ENCODE peak calls at places on chromosomes 6 and 20, in eight cellular contexts. One of them, this sample, is unnamed.

GRCh38 chr6:106724848-106725247 is 95.5 kb downstream of the QRSL1 start:
- DNase-seq in PC-9: no peak
- DNase-seq in brain microvascular endothelial cell: no peak
- DNase-seq in heart left ventricle: no peak
- DNase-seq in effector memory CD4-positive, alpha-beta T cell: no peak
- DNase-seq in astrocyte of the spinal cord: no peak
- DNase-seq in mammary epithelial cell: peak; percentile 78
- DNase-seq in cardiac fibroblast: peak; percentile 5
- DNase-seq in this sample: no peak

GRCh38 chr6:36120979-36121706 is 9.2 kb upstream of the MAPK13 start:
- DNase-seq in effector memory CD4-positive, alpha-beta T cell: peak; percentile 39
- DNase-seq in heart left ventricle: peak; percentile 35
- DNase-seq in PC-9: peak; percentile 70
- DNase-seq in mammary epithelial cell: peak; percentile 44
- DNase-seq in astrocyte of the spinal cord: no peak
- DNase-seq in cardiac fibroblast: peak; percentile 64
- DNase-seq in brain microvascular endothelial cell: no peak
- DNase-seq in this sample: no peak

GRCh38 chr6:169231790-169232506 is 21.7 kb downstream of the THBS2 start:
- DNase-seq in effector memory CD4-positive, alpha-beta T cell: no peak
- DNase-seq in PC-9: no peak
- DNase-seq in brain microvascular endothelial cell: no peak
- DNase-seq in heart left ventricle: no peak
- DNase-seq in mammary epithelial cell: no peak
- DNase-seq in cardiac fibroblast: no peak
- DNase-seq in astrocyte of the spinal cord: no peak
- DNase-seq in this sample: no peak

GRCh38 chr20:62067547-62068260 is 2.0 kb upstream of the TAF4 start:
- DNase-seq in PC-9: no peak
- DNase-seq in effector memory CD4-positive, alpha-beta T cell: no peak
- DNase-seq in cardiac fibroblast: no peak
- DNase-seq in mammary epithelial cell: no peak
- DNase-seq in brain microvascular endothelial cell: no peak
- DNase-seq in astrocyte of the spinal cord: no peak
- DNase-seq in heart left ventricle: no peak
- DNase-seq in this sample: peak; percentile 46

GRCh38 chr6:25959890-25960531 is 2.6 kb upstream of the TRIM38 start:
- DNase-seq in brain microvascular endothelial cell: peak; percentile 43
- DNase-seq in astrocyte of the spinal cord: peak; percentile 15
- DNase-seq in PC-9: no peak
- DNase-seq in mammary epithelial cell: no peak
- DNase-seq in effector memory CD4-positive, alpha-beta T cell: no peak
- DNase-seq in cardiac fibroblast: peak; percentile 57
- DNase-seq in heart left ventricle: no peak
- DNase-seq in this sample: no peak

GRCh38 chr6:169200931-169201514 is 52.6 kb downstream of the THBS2 start:
- DNase-seq in astrocyte of the spinal cord: no peak
- DNase-seq in effector memory CD4-positive, alpha-beta T cell: no peak
- DNase-seq in mammary epithelial cell: no peak
- DNase-seq in heart left ventricle: no peak
- DNase-seq in cardiac fibroblast: no peak
- DNase-seq in brain microvascular endothelial cell: no peak
- DNase-seq in PC-9: no peak
- DNase-seq in this sample: no peak

GRCh38 chr20:60572991-60573390 is 614.8 kb downstream of the CDH26 start:
- DNase-seq in mammary epithelial cell: no peak
- DNase-seq in brain microvascular endothelial cell: no peak
- DNase-seq in heart left ventricle: no peak
- DNase-seq in astrocyte of the spinal cord: no peak
- DNase-seq in effector memory CD4-positive, alpha-beta T cell: no peak
- DNase-seq in cardiac fibroblast: no peak
- DNase-seq in PC-9: no peak
- DNase-seq in this sample: no peak

GRCh38 chr6:6538301-6538700 is 50.2 kb upstream of the LY86 start:
- DNase-seq in PC-9: no peak
- DNase-seq in cardiac fibroblast: no peak
- DNase-seq in effector memory CD4-positive, alpha-beta T cell: no peak
- DNase-seq in heart left ventricle: no peak
- DNase-seq in astrocyte of the spinal cord: no peak
- DNase-seq in brain microvascular endothelial cell: no peak
- DNase-seq in mammary epithelial cell: no peak
- DNase-seq in this sample: no peak

GRCh38 chr6:2739335-2739734 is 11.4 kb downstream of the MYLK4 start:
- DNase-seq in mammary epithelial cell: peak; percentile 61
- DNase-seq in effector memory CD4-positive, alpha-beta T cell: no peak
- DNase-seq in PC-9: no peak
- DNase-seq in brain microvascular endothelial cell: peak; percentile 92
- DNase-seq in heart left ventricle: no peak
- DNase-seq in astrocyte of the spinal cord: peak; percentile 66
- DNase-seq in cardiac fibroblast: peak; percentile 58
- DNase-seq in this sample: no peak

GRCh38 chr6:4446982-4447381 is 311.6 kb upstream of the ECI2 start:
- DNase-seq in brain microvascular endothelial cell: peak; percentile 82
- DNase-seq in PC-9: no peak
- DNase-seq in astrocyte of the spinal cord: peak; percentile 43
- DNase-seq in cardiac fibroblast: peak; percentile 91
- DNase-seq in heart left ventricle: peak; percentile 16
- DNase-seq in effector memory CD4-positive, alpha-beta T cell: no peak
- DNase-seq in mammary epithelial cell: no peak
- DNase-seq in this sample: no peak

GRCh38 chr6:168274046-168274952 is 45.3 kb downstream of the DACT2 start:
- DNase-seq in heart left ventricle: no peak
- DNase-seq in cardiac fibroblast: no peak
- DNase-seq in PC-9: no peak
- DNase-seq in brain microvascular endothelial cell: no peak
- DNase-seq in mammary epithelial cell: no peak
- DNase-seq in effector memory CD4-positive, alpha-beta T cell: no peak
- DNase-seq in astrocyte of the spinal cord: no peak
- DNase-seq in this sample: no peak

GRCh38 chr6:95923518-95923917 is 92.3 kb upstream of the FUT9 start:
- DNase-seq in astrocyte of the spinal cord: no peak
- DNase-seq in PC-9: no peak
- DNase-seq in brain microvascular endothelial cell: no peak
- DNase-seq in mammary epithelial cell: no peak
- DNase-seq in cardiac fibroblast: peak; percentile 1
- DNase-seq in effector memory CD4-positive, alpha-beta T cell: no peak
- DNase-seq in heart left ventricle: no peak
- DNase-seq in this sample: peak; percentile 7

GRCh38 chr6:132931937-132932336 is 117.6 kb downstream of the RPS12 start:
- DNase-seq in PC-9: peak; percentile 47
- DNase-seq in heart left ventricle: no peak
- DNase-seq in astrocyte of the spinal cord: peak; percentile 89
- DNase-seq in effector memory CD4-positive, alpha-beta T cell: no peak
- DNase-seq in cardiac fibroblast: peak; percentile 48
- DNase-seq in brain microvascular endothelial cell: peak; percentile 12
- DNase-seq in mammary epithelial cell: peak; percentile 34
- DNase-seq in this sample: no peak

GRCh38 chr6:32046450-32047083 is 8.4 kb downstream of the CYP21A2 start:
- DNase-seq in heart left ventricle: peak; percentile 41
- DNase-seq in PC-9: peak; percentile 49
- DNase-seq in mammary epithelial cell: no peak
- DNase-seq in astrocyte of the spinal cord: peak; percentile 21
- DNase-seq in brain microvascular endothelial cell: no peak
- DNase-seq in effector memory CD4-positive, alpha-beta T cell: no peak
- DNase-seq in cardiac fibroblast: peak; percentile 33
- DNase-seq in this sample: no peak

GRCh38 chr6:135192256-135193174 is 11.4 kb downstream of the MYB start:
- DNase-seq in cardiac fibroblast: no peak
- DNase-seq in brain microvascular endothelial cell: no peak
- DNase-seq in astrocyte of the spinal cord: no peak
- DNase-seq in PC-9: no peak
- DNase-seq in mammary epithelial cell: no peak
- DNase-seq in heart left ventricle: no peak
- DNase-seq in effector memory CD4-positive, alpha-beta T cell: no peak
- DNase-seq in this sample: no peak

DNA sequence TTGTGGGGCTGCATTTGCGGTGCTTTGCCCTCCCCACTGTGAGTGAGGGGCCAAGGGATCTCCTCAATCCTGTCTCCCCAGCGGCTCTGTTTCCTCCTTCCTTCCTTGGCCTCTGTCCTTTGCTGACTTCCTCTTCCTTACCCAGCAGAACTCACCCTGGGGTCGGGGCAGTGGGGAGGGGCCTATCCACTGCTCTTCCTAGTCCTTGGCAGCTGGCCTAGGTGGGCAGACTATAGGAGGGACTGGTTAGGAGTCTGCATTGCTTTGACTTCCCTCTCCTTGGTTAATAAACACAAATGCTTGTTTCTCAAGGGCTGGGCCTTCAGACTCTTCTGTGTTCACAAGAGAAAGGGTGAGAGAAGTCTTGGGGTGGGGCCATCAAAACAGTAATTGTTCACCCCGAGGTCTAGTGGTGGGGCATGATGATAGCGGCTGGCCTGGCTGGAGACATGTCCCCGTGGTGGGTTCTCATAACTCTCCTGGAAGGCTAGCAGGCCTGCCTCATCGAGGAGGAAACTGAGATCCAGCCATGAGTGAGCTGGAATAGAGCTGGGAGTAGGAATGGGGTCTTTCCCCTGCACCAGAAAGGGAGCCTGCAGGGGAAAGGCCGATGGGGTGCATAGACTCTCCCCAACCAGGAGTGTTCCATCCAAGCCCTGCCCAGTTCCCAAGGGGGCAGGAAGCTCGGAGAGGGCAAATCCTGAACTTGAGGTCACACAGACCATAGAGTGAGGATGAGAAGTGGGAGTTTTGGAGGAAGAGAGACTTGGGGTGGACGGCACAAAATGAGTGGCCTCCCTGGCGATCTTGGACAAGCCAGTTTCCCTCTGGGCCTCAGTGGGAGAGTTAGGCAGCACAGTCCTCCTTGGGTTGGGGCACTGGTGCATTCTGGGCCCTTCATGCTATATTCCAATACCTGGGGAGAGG is 12.7 kb downstream of the FAM110A start:
- DNase-seq in cardiac fibroblast: no peak
- DNase-seq in effector memory CD4-positive, alpha-beta T cell: no peak
- DNase-seq in brain microvascular endothelial cell: no peak
- DNase-seq in astrocyte of the spinal cord: no peak
- DNase-seq in mammary epithelial cell: no peak
- DNase-seq in heart left ventricle: no peak
- DNase-seq in PC-9: no peak
- DNase-seq in this sample: no peak
- H3K4me3 ChIP-seq in cardiac fibroblast: no peak overlapping the region
- H3K4me3 ChIP-seq in effector memory CD4-positive, alpha-beta T cell: peak overlapping the region; percentile 85
- H3K4me3 ChIP-seq in brain microvascular endothelial cell: no peak overlapping the region
- H3K4me3 ChIP-seq in astrocyte of the spinal cord: no peak overlapping the region
- H3K4me3 ChIP-seq in mammary epithelial cell: no peak overlapping the region
- H3K4me3 ChIP-seq in heart left ventricle: no peak overlapping the region
- H3K4me3 ChIP-seq in PC-9: no peak overlapping the region
- H3K4me3 ChIP-seq in this sample: no peak overlapping the region

GRCh38 chr20:46992640-46993035 is 98.0 kb downstream of the EYA2 start:
- DNase-seq in cardiac fibroblast: no peak
- DNase-seq in heart left ventricle: no peak
- DNase-seq in brain microvascular endothelial cell: no peak
- DNase-seq in astrocyte of the spinal cord: no peak
- DNase-seq in effector memory CD4-positive, alpha-beta T cell: no peak
- DNase-seq in mammary epithelial cell: no peak
- DNase-seq in PC-9: no peak
- DNase-seq in this sample: no peak
- H3K4me3 ChIP-seq in cardiac fibroblast: no peak overlapping the region
- H3K4me3 ChIP-seq in heart left ventricle: no peak overlapping the region
- H3K4me3 ChIP-seq in brain microvascular endothelial cell: no peak overlapping the region
- H3K4me3 ChIP-seq in astrocyte of the spinal cord: no peak overlapping the region
- H3K4me3 ChIP-seq in effector memory CD4-positive, alpha-beta T cell: no peak overlapping the region
- H3K4me3 ChIP-seq in mammary epithelial cell: no peak overlapping the region
- H3K4me3 ChIP-seq in PC-9: no peak overlapping the region
- H3K4me3 ChIP-seq in this sample: no peak overlapping the region

DNA sequence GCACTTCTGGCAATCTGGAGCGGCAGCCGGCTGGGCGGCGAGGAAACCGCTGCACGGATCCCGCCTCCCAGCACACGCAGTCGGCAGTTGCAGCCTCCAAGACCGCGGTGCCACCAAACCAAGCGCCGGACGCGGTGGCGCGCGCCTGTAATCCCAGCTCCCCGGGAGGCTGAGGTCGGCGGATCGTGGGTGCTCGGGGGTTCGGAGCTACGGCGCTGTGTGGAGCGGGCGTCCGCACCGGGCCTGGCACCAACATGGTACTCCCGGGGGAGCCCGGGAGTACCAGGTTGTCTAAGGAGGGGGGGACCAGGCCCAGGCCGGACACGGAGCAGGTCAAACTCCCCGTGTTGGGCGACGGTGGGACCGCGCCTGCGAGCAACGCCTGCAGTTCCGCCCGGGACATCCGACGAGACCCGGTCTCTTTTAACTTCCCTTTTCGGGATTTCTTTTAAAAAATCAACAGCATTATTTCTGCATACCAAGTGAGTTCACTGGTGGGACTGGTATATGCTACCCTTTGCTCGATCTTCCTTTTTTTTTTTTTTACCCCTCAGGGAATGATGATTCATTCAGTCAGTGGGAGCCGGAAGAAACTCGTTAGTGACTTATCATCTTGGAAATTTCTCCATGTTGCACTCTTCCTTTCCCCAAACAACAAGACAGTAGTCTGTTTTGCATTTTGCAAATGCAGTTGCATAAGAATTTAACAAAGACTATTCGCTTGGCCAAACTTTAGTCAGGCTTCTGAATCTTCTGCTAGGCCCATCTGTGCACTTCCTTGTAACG is 27.6 kb downstream of the ZNF311 start:
- DNase-seq in effector memory CD4-positive, alpha-beta T cell: no peak
- DNase-seq in brain microvascular endothelial cell: peak; percentile 22
- DNase-seq in mammary epithelial cell: peak; percentile 74
- DNase-seq in PC-9: peak; percentile 87
- DNase-seq in heart left ventricle: no peak
- DNase-seq in cardiac fibroblast: peak; percentile 89
- DNase-seq in astrocyte of the spinal cord: peak; percentile 52
- DNase-seq in this sample: no peak
- H3K4me3 ChIP-seq in effector memory CD4-positive, alpha-beta T cell: peak overlapping the region; percentile 38
- H3K4me3 ChIP-seq in brain microvascular endothelial cell: peak overlapping the region; percentile 58
- H3K4me3 ChIP-seq in mammary epithelial cell: no peak overlapping the region
- H3K4me3 ChIP-seq in PC-9: peak overlapping the region; percentile 18
- H3K4me3 ChIP-seq in heart left ventricle: no peak overlapping the region
- H3K4me3 ChIP-seq in cardiac fibroblast: peak overlapping the region; percentile 43
- H3K4me3 ChIP-seq in astrocyte of the spinal cord: peak overlapping the region; percentile 29
- H3K4me3 ChIP-seq in this sample: no peak overlapping the region

GRCh38 chr20:63643499-63643898 is 9.7 kb downstream of the STMN3 start:
- DNase-seq in PC-9: no peak
- DNase-seq in brain microvascular endothelial cell: no peak
- DNase-seq in heart left ventricle: no peak
- DNase-seq in effector memory CD4-positive, alpha-beta T cell: no peak
- DNase-seq in mammary epithelial cell: no peak
- DNase-seq in astrocyte of the spinal cord: no peak
- DNase-seq in cardiac fibroblast: no peak
- DNase-seq in this sample: no peak

GRCh38 chr20:63641146-63641791 is 12.0 kb downstream of the STMN3 start:
- DNase-seq in brain microvascular endothelial cell: peak; percentile 15
- DNase-seq in astrocyte of the spinal cord: peak; percentile 36
- DNase-seq in cardiac fibroblast: no peak
- DNase-seq in effector memory CD4-positive, alpha-beta T cell: peak; percentile 48
- DNase-seq in PC-9: peak; percentile 53
- DNase-seq in mammary epithelial cell: peak; percentile 29
- DNase-seq in heart left ventricle: no peak
- DNase-seq in this sample: no peak

GRCh38 chr20:63641792-63642517 is 11.3 kb downstream of the STMN3 start:
- DNase-seq in cardiac fibroblast: peak; percentile 61
- DNase-seq in mammary epithelial cell: peak; percentile 91
- DNase-seq in effector memory CD4-positive, alpha-beta T cell: peak; percentile 96
- DNase-seq in brain microvascular endothelial cell: peak; percentile 54
- DNase-seq in heart left ventricle: peak; percentile 90
- DNase-seq in astrocyte of the spinal cord: peak; percentile 67
- DNase-seq in PC-9: peak; percentile 90
- DNase-seq in this sample: peak; percentile 45

GRCh38 chr20:63643966-63644365 is 9.3 kb downstream of the STMN3 start:
- DNase-seq in cardiac fibroblast: no peak
- DNase-seq in heart left ventricle: no peak
- DNase-seq in mammary epithelial cell: no peak
- DNase-seq in brain microvascular endothelial cell: no peak
- DNase-seq in PC-9: no peak
- DNase-seq in astrocyte of the spinal cord: no peak
- DNase-seq in effector memory CD4-positive, alpha-beta T cell: no peak
- DNase-seq in this sample: no peak

GRCh38 chr20:63642518-63643247 is 10.5 kb downstream of the STMN3 start:
- DNase-seq in effector memory CD4-positive, alpha-beta T cell: no peak
- DNase-seq in astrocyte of the spinal cord: no peak
- DNase-seq in heart left ventricle: no peak
- DNase-seq in cardiac fibroblast: no peak
- DNase-seq in mammary epithelial cell: no peak
- DNase-seq in brain microvascular endothelial cell: no peak
- DNase-seq in PC-9: peak; percentile 37
- DNase-seq in this sample: no peak
- H3K4me3 ChIP-seq in effector memory CD4-positive, alpha-beta T cell: peak overlapping the region; percentile 39
- H3K4me3 ChIP-seq in astrocyte of the spinal cord: no peak overlapping the region
- H3K4me3 ChIP-seq in heart left ventricle: peak overlapping the region; percentile 36
- H3K4me3 ChIP-seq in cardiac fibroblast: no peak overlapping the region
- H3K4me3 ChIP-seq in mammary epithelial cell: peak overlapping the region; percentile 50
- H3K4me3 ChIP-seq in brain microvascular endothelial cell: no peak overlapping the region
- H3K4me3 ChIP-seq in PC-9: peak overlapping the region; percentile 56
- H3K4me3 ChIP-seq in this sample: no peak overlapping the region

This sample was measured in DND-41.